ENCODE peak calls at places on chromosomes 5 and 9, in six cellular contexts. I is K562, Y is HCT116, K is H1, E is SK-N-SH, C is GM12878. S is an unnamed sample. For H4K20me1, the result is how much of the 10 kb centered on the place peaks cover.

GRCh38 chr5:177133845-177134652 is 476 bp downstream of the NSD1 start:
- DNase-seq in I (peak), K (no peak), C (no peak), E (peak), Y (no peak), S (no peak)

GRCh38 chr5:171635028-171635427 is 150.6 kb upstream of the SMIM23 start:
- DNase-seq in Y (no peak), E (no peak), I (no peak), K (no peak), C (no peak), S (no peak)

GRCh38 chr5:33275921-33276705 is 164.7 kb upstream of the TARS1 start:
- DNase-seq in Y (no peak), K (no peak), C (no peak), I (no peak), E (no peak), S (no peak)

GRCh38 chr5:144815131-144815530 is 644.5 kb downstream of the KCTD16 start:
- DNase-seq in E (no peak), K (no peak), I (no peak), Y (no peak), C (no peak), S (no peak)

GRCh38 chr5:135032613-135033025 is 1.4 kb downstream of the PITX1 start:
- DNase-seq in K (no peak), E (no peak), C (no peak), Y (no peak), I (no peak), S (no peak)

GRCh38 chr9:124260769-124261603 is 3.2 kb downstream of the NEK6 start:
- DNase-seq in Y (no peak), K (no peak), C (no peak), E (no peak), I (no peak), S (peak)

GRCh38 chr5:153618857-153619256 is 128.4 kb downstream of the GRIA1 start:
- DNase-seq in K (no peak), E (no peak), C (no peak), I (peak), Y (no peak), S (no peak)

GRCh38 chr5:16418471-16418922 is 47.1 kb downstream of the ZNF622 start:
- DNase-seq in C (no peak), I (peak), K (no peak), Y (no peak), E (peak), S (no peak)

GRCh38 chr9:92158097-92158601 is 42.9 kb upstream of the SPTLC1 start:
- DNase-seq in I (no peak), K (no peak), C (no peak), E (no peak), Y (no peak), S (no peak)

GRCh38 chr9:129318121-129319075 is 140.3 kb upstream of the IER5L start:
- DNase-seq in E (no peak), K (no peak), I (no peak), C (no peak), Y (no peak), S (peak)

GRCh38 chr5:35830587-35830986 is 26.1 kb upstream of the IL7R start:
- DNase-seq in Y (no peak), E (no peak), I (no peak), C (no peak), K (no peak), S (no peak)

GRCh38 chr9:96209407-96210031 is 92.5 kb downstream of the HSD17B3 start:
- DNase-seq in I (no peak), E (no peak), Y (no peak), K (no peak), C (no peak), S (no peak)

GRCh38 chr9:75866273-75866871 is 24.1 kb upstream of the PCSK5 start:
- DNase-seq in Y (peak), E (peak), K (no peak), C (no peak), I (peak), S (peak)

GRCh38 chr5:156414381-156414780 is 87.4 kb downstream of the SGCD start:
- DNase-seq in Y (no peak), C (no peak), I (no peak), E (no peak), K (no peak), S (no peak)

GRCh38 chr5:6810641-6811405 is 97.6 kb downstream of the TENT4A start:
- DNase-seq in I (no peak), E (no peak), C (no peak), Y (no peak), K (no peak), S (no peak)

GRCh38 chr9:124262596-124263045 is 4.9 kb downstream of the NEK6 start:
- DNase-seq in C (no peak), Y (no peak), I (no peak), E (no peak), K (peak), S (no peak)

GRCh38 chr9:83471223-83471622 is 67.0 kb downstream of the FRMD3 start:
- DNase-seq in K (no peak), C (no peak), E (no peak), Y (no peak), I (no peak), S (no peak)

GRCh38 chr9:20948703-20949102 is 82.7 kb downstream of the HACD4 start:
- DNase-seq in C (no peak), I (no peak), K (no peak), E (no peak), Y (no peak), S (no peak)

GRCh38 chr5:112417931-112418358 is 1.1 kb downstream of the EPB41L4A start:
- DNase-seq in E (peak), C (peak), K (no peak), Y (no peak), I (no peak), S (no peak)

GRCh38 chr9:77926314-77926959 is 105.2 kb downstream of the GNAQ start:
- DNase-seq in C (no peak), K (no peak), Y (peak), E (no peak), I (no peak), S (no peak)

GRCh38 chr9:84325347-84325982 is 15.1 kb downstream of the SLC28A3 start:
- DNase-seq in I (no peak), Y (peak), E (no peak), K (no peak), C (no peak), S (no peak)

GRCh38 chr5:171416160-171417049 is 3.0 kb upstream of the FGF18 start:
- DNase-seq in K (no peak), Y (no peak), E (no peak), C (no peak), I (no peak), S (no peak)

GRCh38 chr5:111236995-111237394 is 12.8 kb downstream of the CAMK4 start:
- DNase-seq in K (no peak), E (no peak), Y (no peak), C (no peak), I (no peak), S (no peak)

GRCh38 chr5:111235635-111236034 is 11.5 kb downstream of the CAMK4 start:
- DNase-seq in I (no peak), E (no peak), K (no peak), Y (no peak), C (no peak), S (no peak)

GRCh38 chr5:111232311-111233049 is 8.3 kb downstream of the CAMK4 start:
- DNase-seq in C (no peak), Y (no peak), K (no peak), E (no peak), I (no peak), S (no peak)

GRCh38 chr5:111233050-111233370 is 8.8 kb downstream of the CAMK4 start:
- DNase-seq in E (no peak), K (no peak), Y (no peak), I (no peak), C (no peak), S (no peak)

GRCh38 chr5:111234125-111234524 is 9.9 kb downstream of the CAMK4 start:
- DNase-seq in E (no peak), Y (no peak), I (no peak), K (no peak), C (no peak), S (no peak)
- TF ChIP-seq YY1 in E (no peak), Y (no peak), I (no peak), K (no peak), C (no peak), S (no peak)

DNA sequence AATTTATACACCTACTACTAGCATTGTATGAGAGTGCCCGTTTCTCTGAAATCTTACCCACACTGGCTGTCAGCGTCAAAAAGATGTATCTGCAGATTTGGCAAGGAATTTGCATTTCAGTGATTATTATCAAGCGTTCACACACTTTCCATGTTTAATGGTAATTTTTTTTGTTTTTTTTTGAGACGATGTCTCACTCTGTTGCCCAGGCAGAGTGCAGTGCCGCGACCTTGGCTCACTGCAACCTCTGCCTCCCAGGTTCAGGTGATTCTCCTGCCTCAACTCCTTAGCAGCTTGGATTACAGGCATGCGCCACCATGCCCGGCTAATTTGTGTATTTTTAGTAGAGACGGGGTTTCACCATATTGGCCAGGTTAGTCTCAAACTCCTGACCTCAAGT is 14.3 kb downstream of the ABL1 start:
- DNase-seq in C (no peak), I (no peak), K (no peak), E (no peak), Y (no peak), S (no peak)
- H4K20me1 ChIP-seq in C (under half), I (under half), K (under half), E (under half), Y (under half), S (under half)

GRCh38 chr9:93828331-93829097 is 126.6 kb downstream of the BARX1 start:
- DNase-seq in K (no peak), Y (no peak), E (no peak), C (no peak), I (no peak), S (no peak)
- TF ChIP-seq YY1 in K (no peak), Y (no peak), E (no peak), C (no peak), I (no peak), S (no peak)

DNA sequence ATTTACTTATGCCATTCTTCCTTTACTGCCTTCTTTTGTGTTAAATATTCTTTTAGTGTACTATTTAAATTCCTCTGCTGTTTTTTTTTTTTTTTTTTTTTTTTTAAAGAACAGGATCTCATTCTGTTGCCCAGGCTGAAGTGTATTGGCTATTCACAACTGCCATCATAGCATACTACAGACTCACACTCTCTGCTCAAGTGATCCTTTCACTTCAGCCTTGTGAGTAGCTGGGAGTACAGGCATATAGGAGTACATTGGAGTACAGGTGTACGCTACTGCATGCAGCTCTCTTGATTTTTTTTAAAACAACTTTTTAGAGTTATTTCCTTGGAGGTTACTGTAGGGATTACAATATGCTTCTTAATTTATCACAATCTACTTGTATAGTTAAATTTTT is 56.1 kb downstream of the NIPBL start:
- DNase-seq in I (no peak), Y (no peak), C (no peak), E (no peak), K (no peak), S (no peak)
- H4K20me1 ChIP-seq in I (under half), Y (under half), C (under half), E (half or more), K (under half), S (under half)

DNA sequence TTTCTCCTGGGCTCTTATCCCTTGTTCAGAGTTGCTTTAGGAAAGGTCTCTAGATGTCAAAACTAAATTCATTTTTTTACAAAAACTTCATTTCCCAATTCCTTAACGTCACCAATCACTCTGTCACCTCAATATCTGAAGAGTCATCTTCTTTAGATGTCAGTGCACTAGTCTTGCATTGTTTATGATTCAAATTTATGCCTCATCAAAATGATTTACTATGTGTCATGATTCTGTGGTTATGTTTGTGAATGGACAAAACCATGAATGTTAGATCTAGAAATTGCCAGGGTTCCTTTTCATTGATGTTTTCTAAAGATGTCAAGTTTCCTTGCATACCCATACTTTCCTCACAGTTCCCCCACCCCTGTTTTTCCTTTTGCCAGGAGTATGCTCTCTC is 21.5 kb downstream of the CWC27 start:
- DNase-seq in Y (no peak), K (no peak), C (no peak), I (no peak), E (no peak), S (no peak)
- TF ChIP-seq YY1 in Y (no peak), K (no peak), C (no peak), I (no peak), E (no peak), S (no peak)

DNA sequence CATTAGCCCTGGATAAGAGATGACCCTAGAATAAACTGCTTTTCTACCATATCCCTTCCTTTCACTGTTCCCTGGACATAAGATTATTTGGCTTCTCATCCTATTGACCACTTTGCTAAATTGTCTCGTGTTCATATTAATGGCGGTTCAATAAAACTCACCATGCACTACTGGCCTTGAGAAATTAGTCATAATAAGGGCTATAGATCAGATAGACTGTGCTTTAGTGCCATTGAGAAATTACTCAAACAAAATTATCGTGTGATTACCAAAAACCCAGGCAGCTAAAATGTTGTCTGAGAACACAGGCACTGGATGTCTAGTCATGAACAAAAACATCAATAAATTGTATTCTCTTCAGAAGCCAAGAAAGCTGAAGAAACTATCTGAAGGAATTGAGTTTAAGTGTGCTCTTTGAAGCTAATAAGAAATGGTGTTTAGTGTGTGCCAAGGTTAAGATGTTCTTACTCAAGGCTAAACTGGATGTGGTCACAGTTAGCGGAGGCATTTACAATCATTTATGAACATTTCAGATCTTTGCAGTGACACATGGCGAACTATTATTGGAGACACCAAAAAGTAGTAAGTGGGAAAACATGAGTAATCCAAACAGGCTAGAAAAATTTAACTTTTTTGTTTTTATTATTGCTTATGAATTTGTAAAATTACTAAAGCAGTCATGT is 460.4 kb upstream of the RORB start:
- DNase-seq in I (no peak), E (no peak), C (no peak), K (no peak), Y (no peak), S (no peak)
- H4K20me1 ChIP-seq in I (under half), E (under half), C (under half), K (under half), Y (under half), S (under half)

GRCh38 chr9:110173322-110173642 is 34.7 kb downstream of the C9orf152 start:
- DNase-seq in Y (no peak), K (no peak), E (no peak), I (no peak), C (no peak), S (no peak)
- TF ChIP-seq YY1 in Y (no peak), K (no peak), E (no peak), I (no peak), C (no peak), S (no peak)

GRCh38 chr9:33840381-33840780 is 23.4 kb downstream of the UBE2R2 start:
- DNase-seq in Y (no peak), K (no peak), I (no peak), C (no peak), E (no peak), S (no peak)

GRCh38 chr9:33843312-33843950 is 26.5 kb downstream of the UBE2R2 start:
- DNase-seq in Y (no peak), C (no peak), K (no peak), I (no peak), E (no peak), S (no peak)
- H4K20me1 ChIP-seq in Y (under half), C (under half), K (under half), I (under half), E (half or more), S (under half)